ENCODE peak calls at places on chromosomes 7 and 10, in eight cellular contexts. Q is GM04504, H is HuH-7.5, O is ACHN, I is nephron progenitor cell, V is fibroblast of lung, R is M059J, Y is amniotic epithelial cell. U is an unnamed sample.

GRCh38 chr10:76764177-76764576 is 873.4 kb downstream of the KCNMA1 start:
- DNase-seq in Y (no peak), V (no peak), I (no peak), O (no peak), Q (no peak), R (no peak), H (no peak), U (no peak)

GRCh38 chr7:19062216-19062615 is 55.2 kb downstream of the TWIST1 start:
- DNase-seq in O (no peak), Y (no peak), R (no peak), V (no peak), I (no peak), H (no peak), Q (no peak), U (no peak)

GRCh38 chr10:12875100-12875499 is 126.4 kb downstream of the CCDC3 start:
- DNase-seq in O (no peak), Q (no peak), Y (no peak), I (no peak), V (peak), H (no peak), R (peak), U (peak)

GRCh38 chr10:79079490-79080355 is 11.0 kb downstream of the ZMIZ1 start:
- DNase-seq in R (peak), V (peak), O (no peak), Q (peak), I (no peak), Y (peak), H (no peak), U (peak)

GRCh38 chr10:18658301-18658991 is 785 bp upstream of the ARL5B start:
- DNase-seq in Q (no peak), R (no peak), V (peak), O (no peak), Y (peak), H (no peak), I (no peak), U (no peak)

GRCh38 chr7:87370660-87371180 is 25.3 kb downstream of the CROT start:
- DNase-seq in V (peak), Q (no peak), R (peak), H (no peak), O (peak), Y (peak), I (no peak), U (peak)

GRCh38 chr7:147858421-147858820 is 732.1 kb upstream of the C7orf33 start:
- DNase-seq in Y (no peak), I (no peak), V (no peak), H (no peak), O (no peak), Q (no peak), R (no peak), U (no peak)

GRCh38 chr7:47374538-47374937 is 207.4 kb downstream of the TNS3 start:
- DNase-seq in V (no peak), H (no peak), Q (no peak), I (no peak), O (no peak), Y (no peak), R (no peak), U (no peak)

GRCh38 chr7:33237034-33237433 is 107.7 kb downstream of the BBS9 start:
- DNase-seq in Q (no peak), Y (no peak), R (no peak), V (peak), I (no peak), O (no peak), H (no peak), U (no peak)

GRCh38 chr10:12465385-12466136 is 116.2 kb downstream of the CAMK1D start:
- DNase-seq in H (no peak), Y (no peak), Q (no peak), V (no peak), O (no peak), I (no peak), R (no peak), U (no peak)

GRCh38 chr10:126387041-126387908 is 1.0 kb downstream of the ADAM12 start:
- DNase-seq in V (peak), Q (no peak), I (peak), R (peak), Y (no peak), O (peak), H (no peak), U (peak)

GRCh38 chr10:16944081-16944922 is 127.1 kb upstream of the RSU1 start:
- DNase-seq in V (peak), H (no peak), R (peak), O (no peak), Y (no peak), I (no peak), Q (peak), U (no peak)

GRCh38 chr7:101936612-101937231 is 119.3 kb downstream of the CUX1 start:
- DNase-seq in V (peak), H (no peak), Q (peak), O (no peak), I (peak), R (no peak), Y (peak), U (no peak)

GRCh38 chr7:43439631-43440401 is 143.1 kb upstream of the STK17A start:
- DNase-seq in V (peak), Y (peak), H (peak), O (peak), Q (no peak), I (peak), R (peak), U (peak)

GRCh38 chr10:22554481-22555182 is 159.7 kb downstream of the PIP4K2A start:
- DNase-seq in I (peak), H (peak), V (peak), Q (peak), R (no peak), Y (peak), O (no peak), U (no peak)

GRCh38 chr10:84352251-84352842 is 24.0 kb downstream of the CCSER2 start:
- DNase-seq in O (peak), I (peak), R (peak), H (peak), V (peak), Y (peak), Q (no peak), U (peak)

GRCh38 chr10:34721201-34721840 is 93.8 kb downstream of the PARD3 start:
- DNase-seq in I (no peak), Y (peak), R (peak), V (peak), O (peak), Q (no peak), H (no peak), U (peak)

GRCh38 chr7:48180981-48181380 is 9.7 kb downstream of the ABCA13 start:
- DNase-seq in R (peak), I (no peak), Y (no peak), V (no peak), O (no peak), Q (peak), H (no peak), U (peak)

GRCh38 chr10:13518076-13518692 is 10.6 kb downstream of the BEND7 start:
- DNase-seq in Q (no peak), R (no peak), V (peak), O (no peak), Y (no peak), H (no peak), I (peak), U (no peak)

GRCh38 chr10:43254199-43254730 is 12.6 kb downstream of the RASGEF1A start:
- DNase-seq in H (no peak), Q (no peak), I (peak), Y (no peak), R (no peak), O (no peak), V (no peak), U (no peak)

U was measured in PC-3.